ENCODE peak calls at places on chromosome 1, in four cellular contexts. Q, J, R and L are unnamed samples. For H3K4me1, the result is how much of the 10 kb centered on the place peaks cover.

GRCh38 chr1:93673159-93673657 is 8.4 kb downstream of the BCAR3 start:
- DNase-seq in Q (no peak), J (no peak), R (no peak), L (no peak)

GRCh38 chr1:201213106-201213770 is 22.6 kb downstream of the IGFN1 start:
- DNase-seq in Q (no peak), J (no peak), R (peak), L (no peak)

GRCh38 chr1:100657876-100658715 is 61.4 kb upstream of the VCAM1 start:
- DNase-seq in R (no peak), Q (no peak), J (no peak), L (no peak)

GRCh38 chr1:51576923-51577322 is 40.0 kb upstream of the OSBPL9 start:
- DNase-seq in Q (no peak), J (no peak), R (no peak), L (no peak)

GRCh38 chr1:235725493-235725892 is 75.9 kb upstream of the GNG4 start:
- DNase-seq in J (no peak), Q (no peak), R (no peak), L (no peak)

GRCh38 chr1:209246660-209247059 is 336.9 kb upstream of the CAMK1G start:
- DNase-seq in Q (peak), J (peak), R (no peak), L (peak)

GRCh38 chr1:90717356-90717664 is 208 bp upstream of the BARHL2 start:
- DNase-seq in R (no peak), Q (no peak), J (no peak), L (no peak)

GRCh38 chr1:203328714-203329122 is 22.2 kb downstream of the FMOD start:
- DNase-seq in R (no peak), J (no peak), Q (peak), L (no peak)

GRCh38 chr1:113931456-113931855 is 2.3 kb downstream of the HIPK1 start:
- DNase-seq in Q (no peak), R (no peak), J (no peak), L (peak)

GRCh38 chr1:48092401-48092800 is 95.2 kb upstream of the TRABD2B start:
- DNase-seq in R (no peak), J (no peak), Q (no peak), L (no peak)

GRCh38 chr1:161439280-161440232 is 65.7 kb upstream of the FCGR2A start:
- DNase-seq in R (peak), Q (peak), J (peak), L (peak)

GRCh38 chr1:204108312-204109141 is 35.6 kb downstream of the SOX13 start:
- DNase-seq in J (no peak), R (peak), Q (no peak), L (peak)

GRCh38 chr1:151134991-151135390 is 11.4 kb downstream of the SEMA6C start:
- DNase-seq in Q (no peak), R (no peak), J (no peak), L (peak)

GRCh38 chr1:221268295-221268694 is 389.1 kb downstream of the HLX start:
- DNase-seq in R (no peak), Q (no peak), J (peak), L (peak)

GRCh38 chr1:72530646-72531045 is 248.3 kb upstream of the NEGR1 start:
- DNase-seq in R (no peak), J (peak), Q (no peak), L (no peak)

GRCh38 chr1:5917591-5918274 is 74.5 kb downstream of the NPHP4 start:
- DNase-seq in Q (no peak), J (peak), R (no peak), L (peak)

GRCh38 chr1:236701782-236702181 is 15.5 kb downstream of the ACTN2 start:
- DNase-seq in J (no peak), R (no peak), Q (no peak), L (no peak)

GRCh38 chr1:79874289-79874688 is 867.8 kb upstream of the ADGRL4 start:
- DNase-seq in J (no peak), Q (no peak), R (no peak), L (peak)

GRCh38 chr1:154992721-154993571 is 440 bp upstream of the LENEP start:
- DNase-seq in R (peak), Q (peak), J (no peak), L (peak)

GRCh38 chr1:108000620-108001105 is 35.7 kb upstream of the VAV3 start:
- DNase-seq in R (peak), Q (peak), J (peak), L (no peak)

GRCh38 chr1:21764615-21765423 is 18.1 kb downstream of the USP48 start:
- DNase-seq in R (no peak), J (peak), Q (peak), L (peak)

GRCh38 chr1:94863297-94863911 is 43.2 kb downstream of the SLC44A3 start:
- DNase-seq in R (no peak), J (peak), Q (no peak), L (no peak)
- H3K4me1 ChIP-seq in R (half or more), J (under half), Q (under half), L (under half)

GRCh38 chr1:10735603-10736305 is 60.7 kb downstream of the CASZ1 start:
- DNase-seq in Q (no peak), J (no peak), R (no peak), L (no peak)

GRCh38 chr1:10736623-10737267 is 59.7 kb downstream of the CASZ1 start:
- DNase-seq in Q (no peak), J (no peak), R (peak), L (no peak)

GRCh38 chr1:10738125-10738746 is 58.2 kb downstream of the CASZ1 start:
- DNase-seq in Q (no peak), J (no peak), R (peak), L (no peak)

GRCh38 chr1:10737651-10738050 is 58.8 kb downstream of the CASZ1 start:
- DNase-seq in Q (no peak), R (no peak), J (no peak), L (no peak)

GRCh38 chr1:10737268-10737624 is 59.2 kb downstream of the CASZ1 start:
- DNase-seq in J (no peak), Q (no peak), R (peak), L (no peak)
- H3K27ac ChIP-seq in J (no peak), Q (no peak), R (peak), L (no peak)

GRCh38 chr1:4256351-4256750 is 356.3 kb upstream of the C1orf174 start:
- DNase-seq in Q (no peak), R (no peak), J (no peak), L (no peak)
- H3K4me1 ChIP-seq in Q (under half), R (under half), J (under half), L (under half)

DNA sequence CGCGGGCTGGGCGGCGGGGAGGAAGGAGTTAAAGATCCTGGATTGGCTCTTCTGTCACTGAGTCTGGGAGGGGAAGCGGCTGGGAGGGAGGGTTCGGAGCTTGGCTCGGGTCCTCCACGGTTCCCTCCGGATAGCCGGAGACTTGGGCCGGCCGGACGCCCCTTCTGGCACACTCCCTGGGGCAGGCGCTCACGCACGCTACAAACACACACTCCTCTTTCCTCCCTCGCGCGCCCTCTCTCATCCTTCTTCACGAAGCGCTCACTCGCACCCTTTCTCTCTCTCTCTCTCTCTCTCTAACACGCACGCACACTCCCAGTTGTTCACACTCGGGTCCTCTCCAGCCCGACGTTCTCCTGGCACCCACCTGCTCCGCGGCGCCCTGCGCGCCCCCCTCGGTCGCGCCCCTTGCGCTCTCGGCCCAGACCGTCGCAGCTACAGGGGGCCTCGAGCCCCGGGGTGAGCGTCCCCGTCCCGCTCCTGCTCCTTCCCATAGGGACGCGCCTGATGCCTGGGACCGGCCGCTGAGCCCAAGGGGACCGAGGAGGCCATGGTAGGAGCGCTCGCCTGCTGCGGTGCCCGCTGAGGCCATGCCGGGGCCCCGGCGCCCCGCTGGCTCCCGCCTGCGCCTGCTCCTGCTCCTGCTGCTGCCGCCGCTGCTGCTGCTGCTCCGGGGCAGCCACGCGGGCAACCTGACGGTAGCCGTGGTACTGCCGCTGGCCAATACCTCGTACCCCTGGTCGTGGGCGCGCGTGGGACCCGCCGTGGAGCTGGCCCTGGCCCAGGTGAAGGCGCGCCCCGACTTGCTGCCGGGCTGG is at the start of gene NPR1:
- DNase-seq in J (peak), R (peak), Q (peak), L (peak)
- H3K27ac ChIP-seq in J (no peak), R (peak), Q (peak), L (no peak)

GRCh38 chr1:53299233-53299632 is 28.6 kb downstream of the LRP8 start:
- DNase-seq in J (no peak), R (no peak), Q (no peak), L (no peak)
- H3K4me1 ChIP-seq in J (under half), R (under half), Q (under half), L (under half)

DNA sequence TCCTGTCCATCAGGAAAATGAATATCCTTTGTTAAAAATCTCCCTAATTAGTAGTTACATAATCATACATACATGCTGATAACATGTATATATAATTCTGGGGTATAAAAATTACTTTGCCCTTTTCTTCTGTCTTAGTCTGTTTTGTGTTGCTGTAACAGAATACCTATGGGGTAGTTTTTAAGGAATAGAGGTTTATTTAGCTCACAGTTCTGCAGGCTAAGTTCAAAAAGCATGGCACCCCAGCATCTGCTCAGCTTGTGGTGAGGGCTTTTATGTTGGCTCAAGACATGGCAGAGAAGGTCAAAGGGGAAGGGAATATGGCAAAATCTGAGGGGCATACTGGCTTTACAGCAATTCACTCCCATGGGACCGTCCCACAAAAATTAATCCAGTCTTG is 16.3 kb upstream of the RPS6KC1 start:
- DNase-seq in J (no peak), Q (no peak), R (no peak), L (no peak)
- H3K27ac ChIP-seq in J (no peak), Q (no peak), R (no peak), L (no peak)

GRCh38 chr1:198176179-198176578 is 19.4 kb downstream of the NEK7 start:
- DNase-seq in J (no peak), Q (no peak), R (no peak), L (no peak)
- H3K4me1 ChIP-seq in J (under half), Q (under half), R (under half), L (half or more)

GRCh38 chr1:183879966-183880365 is 75.0 kb downstream of the RGL1 start:
- DNase-seq in R (no peak), Q (no peak), J (no peak), L (no peak)
- H3K27ac ChIP-seq in R (no peak), Q (no peak), J (no peak), L (no peak)

GRCh38 chr1:2455757-2456156 is 20.3 kb upstream of the PLCH2 start:
- DNase-seq in J (no peak), R (no peak), Q (no peak), L (no peak)

GRCh38 chr1:2452583-2453315 is 23.3 kb upstream of the PLCH2 start:
- DNase-seq in Q (peak), R (no peak), J (no peak), L (peak)

GRCh38 chr1:2454227-2454626 is 21.9 kb upstream of the PLCH2 start:
- DNase-seq in R (no peak), Q (no peak), J (no peak), L (no peak)

GRCh38 chr1:2449636-2450454 is 26.2 kb upstream of the PLCH2 start:
- DNase-seq in Q (no peak), R (no peak), J (no peak), L (peak)

DNA sequence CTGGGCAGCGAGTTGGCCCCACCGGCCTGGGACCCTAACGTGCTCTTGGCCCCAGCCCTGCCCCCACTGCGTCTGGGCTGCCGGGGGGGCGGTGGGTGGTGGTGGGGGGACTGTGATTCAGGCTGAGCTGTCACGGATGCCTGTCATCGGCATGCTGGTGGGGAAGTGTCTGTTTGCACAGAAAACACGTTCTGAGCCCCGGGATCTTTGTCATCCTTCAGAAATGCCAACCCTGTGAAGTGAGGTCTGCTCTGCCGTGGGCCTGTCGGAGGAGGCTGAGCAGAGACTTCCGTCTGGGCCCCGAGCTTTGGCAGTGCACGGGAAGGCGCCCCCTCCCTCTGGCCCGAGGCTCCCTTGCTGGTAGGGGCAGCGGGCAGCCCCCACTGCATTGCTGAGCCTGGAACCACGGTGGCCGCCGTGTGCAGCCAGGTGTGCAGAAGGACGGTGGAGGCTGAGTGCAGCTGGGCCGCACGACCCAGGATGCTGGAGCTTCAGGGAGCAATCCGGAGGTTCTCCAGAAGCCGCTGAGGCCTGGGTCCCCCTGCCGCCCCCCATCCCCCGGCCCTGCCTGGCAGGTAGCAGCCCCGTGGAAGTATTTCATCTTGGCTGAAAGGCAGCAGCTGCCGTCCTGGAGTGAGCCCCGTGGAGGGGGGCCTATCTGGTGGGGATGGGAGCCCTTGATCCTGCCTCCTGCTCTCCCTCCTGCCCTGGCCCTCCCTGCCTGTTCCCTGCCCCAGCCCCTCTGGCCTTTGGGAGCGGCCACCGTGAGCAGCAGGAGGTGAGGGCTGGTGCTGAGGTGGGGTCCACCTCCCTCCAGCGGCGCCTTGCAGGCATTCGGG is 24.1 kb upstream of the PLCH2 start:
- DNase-seq in J (peak), Q (peak), R (no peak), L (peak)
- H3K4me1 ChIP-seq in J (half or more), Q (half or more), R (under half), L (under half)

GRCh38 chr1:111571987-111572386 is 47.6 kb upstream of the RAP1A start:
- DNase-seq in R (no peak), J (no peak), Q (no peak), L (no peak)

GRCh38 chr1:111577814-111578213 is 41.8 kb upstream of the RAP1A start:
- DNase-seq in R (no peak), J (no peak), Q (no peak), L (no peak)

GRCh38 chr1:111581166-111581565 is 38.4 kb upstream of the RAP1A start:
- DNase-seq in R (no peak), J (no peak), Q (no peak), L (no peak)

GRCh38 chr1:111571239-111571638 is 48.4 kb upstream of the RAP1A start:
- DNase-seq in R (no peak), J (no peak), Q (no peak), L (no peak)

GRCh38 chr1:111576547-111576946 is 43.0 kb upstream of the RAP1A start:
- DNase-seq in Q (no peak), J (no peak), R (no peak), L (no peak)
- H3K27ac ChIP-seq in Q (no peak), J (no peak), R (no peak), L (no peak)